ENCODE peak calls at places on chromosomes 13 and 19, in eight cellular contexts. K, O, W, V, M, Q, T and R are unnamed samples. For H3K36me3, the result is how much of the 10 kb centered on the place peaks cover.

GRCh38 chr13:23180711-23181110 is at the start of gene SGCG:
- DNase-seq in T (no peak), W (no peak), K (no peak), M (peak), Q (no peak), V (no peak), O (no peak), R (peak)

GRCh38 chr13:36275190-36276002 is 22.2 kb downstream of the CCDC169 start:
- DNase-seq in W (peak), O (no peak), V (no peak), K (peak), M (peak), T (peak), Q (no peak), R (peak)

GRCh38 chr19:14395710-14396338 is 14.6 kb downstream of the ADGRE5 start:
- DNase-seq in Q (no peak), O (no peak), W (no peak), T (no peak), K (no peak), M (no peak), V (no peak), R (no peak)

GRCh38 chr13:28705734-28706133 is 13.0 kb downstream of the SLC46A3 start:
- DNase-seq in K (peak), O (no peak), T (no peak), Q (no peak), W (no peak), V (no peak), M (peak), R (no peak)

GRCh38 chr13:41326661-41327060 is 15.6 kb downstream of the NAA16 start:
- DNase-seq in O (no peak), W (no peak), K (no peak), M (no peak), V (no peak), Q (no peak), T (no peak), R (no peak)

GRCh38 chr19:3431760-3432397 is 48.4 kb downstream of the SMIM24 start:
- DNase-seq in M (no peak), K (no peak), V (no peak), Q (no peak), W (no peak), T (no peak), O (no peak), R (no peak)

GRCh38 chr19:3360494-3361383 is 5.6 kb upstream of the NFIC start:
- DNase-seq in M (peak), O (no peak), Q (peak), V (peak), K (peak), W (peak), T (peak), R (no peak)

GRCh38 chr19:38073806-38074685 is 150.0 kb downstream of the DPF1 start:
- DNase-seq in O (no peak), T (no peak), K (no peak), M (no peak), W (no peak), Q (no peak), V (no peak), R (peak)

GRCh38 chr13:42803563-42804212 is 22.3 kb downstream of the FAM216B start:
- DNase-seq in T (no peak), V (no peak), K (peak), Q (no peak), O (no peak), M (peak), W (no peak), R (no peak)

GRCh38 chr13:99617474-99618255 is 116.4 kb downstream of the TM9SF2 start:
- DNase-seq in V (no peak), W (peak), Q (no peak), O (no peak), K (peak), T (peak), M (peak), R (peak)

GRCh38 chr13:39461685-39462266 is 141.2 kb downstream of the LHFPL6 start:
- DNase-seq in T (no peak), K (no peak), V (no peak), W (no peak), M (peak), Q (no peak), O (no peak), R (no peak)

GRCh38 chr19:11421607-11422098 is 2.5 kb upstream of the RGL3 start:
- DNase-seq in T (peak), M (peak), O (no peak), V (peak), W (no peak), K (peak), Q (no peak), R (no peak)

GRCh38 chr19:11423164-11423803 is 4.2 kb upstream of the RGL3 start:
- DNase-seq in Q (no peak), T (no peak), K (no peak), V (no peak), W (no peak), O (no peak), M (no peak), R (no peak)

GRCh38 chr19:11423804-11424318 is 4.7 kb upstream of the RGL3 start:
- DNase-seq in O (no peak), M (no peak), Q (no peak), V (no peak), T (no peak), K (no peak), W (no peak), R (no peak)

GRCh38 chr19:11420894-11421606 is 1.9 kb upstream of the RGL3 start:
- DNase-seq in T (peak), K (no peak), V (no peak), O (no peak), W (no peak), Q (no peak), M (no peak), R (no peak)

GRCh38 chr19:11422163-11423068 is 3.3 kb upstream of the RGL3 start:
- DNase-seq in T (peak), Q (peak), W (peak), K (peak), M (peak), O (no peak), V (peak), R (no peak)
- H3K36me3 ChIP-seq in T (under half), Q (under half), W (under half), K (under half), M (under half), O (under half), V (under half), R (under half)

DNA sequence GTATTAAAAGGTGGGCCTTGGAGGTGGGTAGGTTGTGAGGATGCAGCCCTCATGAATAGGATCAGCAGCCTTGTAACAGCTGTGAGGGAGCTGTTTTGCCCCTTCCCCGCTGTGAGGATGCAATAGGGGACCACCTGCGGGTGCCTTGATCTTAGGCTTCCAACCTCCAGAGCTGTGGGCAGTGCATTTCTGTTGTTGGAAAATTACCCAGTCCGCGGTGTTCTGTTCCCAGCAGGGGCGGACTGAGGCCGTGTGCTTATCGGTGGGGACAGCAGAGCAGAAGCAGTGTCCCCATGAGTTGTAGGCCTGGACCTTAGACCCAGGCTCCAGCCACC is 54.8 kb upstream of the TEX29 start:
- DNase-seq in M (no peak), V (no peak), W (no peak), Q (no peak), T (no peak), O (no peak), K (no peak), R (no peak)
- H3K36me3 ChIP-seq in M (half or more), V (half or more), W (under half), Q (under half), T (under half), O (under half), K (under half), R (under half)

DNA sequence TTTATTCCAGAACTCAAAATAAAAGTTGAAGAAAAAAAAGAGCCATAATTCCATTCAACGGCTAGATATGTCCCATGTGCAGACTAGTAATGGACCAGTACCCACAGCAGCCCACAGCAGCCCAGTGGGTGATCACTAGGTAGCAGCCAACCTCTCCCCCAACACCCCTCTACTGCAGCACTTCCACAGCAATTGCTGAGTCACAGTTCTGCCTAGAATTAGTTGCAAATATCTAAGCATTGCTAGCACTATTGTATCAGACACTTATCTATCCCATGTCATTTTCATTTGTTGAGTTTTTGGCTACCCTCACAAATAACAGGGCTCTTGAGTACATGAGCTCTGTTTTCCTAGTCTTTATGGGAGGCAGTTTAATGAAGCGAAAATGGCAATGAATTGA is 258.7 kb downstream of the RAP2A start:
- DNase-seq in Q (no peak), O (no peak), V (no peak), W (no peak), M (no peak), T (no peak), K (peak), R (no peak)
- H3K36me3 ChIP-seq in Q (under half), O (under half), V (under half), W (under half), M (under half), T (under half), K (under half), R (under half)

GRCh38 chr19:18672044-18672451 is 11.4 kb upstream of the CRTC1 start:
- DNase-seq in W (no peak), K (no peak), T (no peak), Q (no peak), V (no peak), M (no peak), O (no peak), R (no peak)
- H3K36me3 ChIP-seq in W (under half), K (under half), T (under half), Q (under half), V (under half), M (under half), O (under half), R (under half)

GRCh38 chr13:49488563-49488962 is 7.2 kb upstream of the PHF11 start:
- DNase-seq in K (no peak), O (no peak), W (peak), T (no peak), Q (no peak), V (no peak), M (no peak), R (no peak)
- H3K36me3 ChIP-seq in K (under half), O (under half), W (under half), T (under half), Q (under half), V (half or more), M (under half), R (under half)

GRCh38 chr19:49102303-49102702 is 11.9 kb upstream of the LIN7B start:
- DNase-seq in T (no peak), W (no peak), K (no peak), M (no peak), V (no peak), Q (no peak), O (no peak), R (no peak)
- H3K36me3 ChIP-seq in T (under half), W (half or more), K (half or more), M (half or more), V (half or more), Q (under half), O (half or more), R (half or more)